ENCODE peak calls at places on chromosomes 3 and 15, in ten cellular contexts. Z, B, W, N, U, V, S, A, P and X are unnamed samples.

GRCh38 chr3:112774293-112774926 is 72.3 kb downstream of the CD200R1L start:
- DNase-seq in Z (no peak), B (no peak), W (peak), N (no peak), U (peak), V (peak), S (no peak), A (peak), P (peak), X (no peak)

GRCh38 chr3:100556656-100557310 is 52.6 kb upstream of the ADGRG7 start:
- DNase-seq in Z (no peak), B (no peak), W (peak), N (no peak), U (peak), V (peak), S (no peak), A (no peak), P (peak), X (no peak)

GRCh38 chr3:181561605-181562031 is 150.1 kb upstream of the SOX2 start:
- DNase-seq in Z (no peak), B (no peak), W (no peak), N (no peak), U (no peak), V (no peak), S (no peak), A (no peak), P (no peak), X (no peak)

GRCh38 chr3:81451611-81452010 is 309.8 kb downstream of the GBE1 start:
- DNase-seq in Z (no peak), B (no peak), W (peak), N (no peak), U (peak), V (peak), S (no peak), A (no peak), P (peak), X (no peak)

GRCh38 chr3:177753498-177754155 is 556.3 kb upstream of the TBL1XR1 start:
- DNase-seq in Z (no peak), B (no peak), W (peak), N (no peak), U (peak), V (peak), S (no peak), A (no peak), P (peak), X (no peak)

GRCh38 chr3:161291191-161291901 is 70.2 kb downstream of the NMD3 start:
- DNase-seq in Z (no peak), B (no peak), W (no peak), N (no peak), U (no peak), V (no peak), S (no peak), A (no peak), P (peak), X (no peak)

GRCh38 chr3:119571230-119571629 is 8.1 kb upstream of the ADPRH start:
- DNase-seq in Z (no peak), B (no peak), W (no peak), N (no peak), U (no peak), V (no peak), S (no peak), A (no peak), P (no peak), X (no peak)

GRCh38 chr15:101161656-101162055 is 90.2 kb downstream of the CHSY1 start:
- DNase-seq in Z (no peak), B (no peak), W (no peak), N (no peak), U (no peak), V (no peak), S (no peak), A (no peak), P (no peak), X (no peak)

GRCh38 chr3:192706272-192706671 is 21.1 kb downstream of the FGF12 start:
- DNase-seq in Z (no peak), B (no peak), W (peak), N (no peak), U (no peak), V (no peak), S (no peak), A (no peak), P (no peak), X (no peak)

GRCh38 chr15:82312611-82313349 is 36.5 kb downstream of the GOLGA6L10 start:
- DNase-seq in Z (no peak), B (peak), W (peak), N (no peak), U (no peak), V (peak), S (no peak), A (no peak), P (no peak), X (no peak)

GRCh38 chr3:169861871-169862270 is 7.9 kb downstream of the LRRC31 start:
- DNase-seq in Z (no peak), B (peak), W (no peak), N (no peak), U (no peak), V (no peak), S (no peak), A (no peak), P (no peak), X (no peak)

GRCh38 chr3:108333951-108334350 is 37.6 kb downstream of the HHLA2 start:
- DNase-seq in Z (no peak), B (no peak), W (peak), N (no peak), U (no peak), V (no peak), S (peak), A (no peak), P (no peak), X (no peak)

GRCh38 chr15:88375234-88375926 is 91.8 kb downstream of the MRPL46 start:
- DNase-seq in Z (no peak), B (no peak), W (peak), N (no peak), U (peak), V (peak), S (peak), A (peak), P (peak), X (no peak)
- TF ChIP-seq CTCF in Z (no peak), B (no peak), W (no peak), N (no peak), U (no peak), V (no peak), S (no peak), A (no peak), P (no peak), X (no peak)

DNA sequence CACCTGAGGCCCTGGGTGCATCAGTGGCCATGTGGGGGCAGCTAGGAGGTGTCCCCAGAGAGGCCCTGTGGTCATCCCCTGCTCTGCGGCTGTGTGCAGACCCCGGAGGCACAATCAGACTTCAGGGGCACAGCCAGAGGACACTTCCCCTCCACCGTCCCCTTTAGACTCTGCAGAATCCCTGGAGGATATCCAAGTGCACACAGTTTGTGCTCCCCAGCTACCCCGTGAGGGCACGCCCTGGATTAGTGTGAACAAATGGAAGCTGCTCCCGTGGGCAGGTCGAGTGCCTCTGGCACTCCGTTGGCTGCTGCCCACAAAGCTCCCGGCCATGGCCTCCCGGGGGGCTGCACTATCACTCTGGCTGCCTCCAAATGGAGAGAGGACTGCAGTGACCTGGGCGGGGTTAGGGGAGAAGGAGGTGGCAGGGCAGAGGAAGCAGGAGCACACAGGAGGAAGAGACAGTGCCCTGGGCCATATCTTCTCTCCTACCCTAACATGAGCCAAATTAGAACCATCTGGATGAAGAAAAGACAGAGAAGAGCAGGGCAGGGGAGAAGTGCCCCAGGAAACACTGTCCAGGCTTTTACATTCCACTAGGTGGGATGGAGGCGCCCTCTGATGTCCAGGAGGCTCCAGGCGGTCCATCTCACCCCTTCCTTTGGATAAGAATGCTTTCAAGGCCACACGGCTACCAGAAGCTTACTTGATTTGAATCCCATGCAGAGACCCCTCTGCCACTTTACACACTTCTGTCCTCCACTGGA is 29.5 kb upstream of the ACAD9 start:
- DNase-seq in Z (no peak), B (no peak), W (peak), N (no peak), U (peak), V (peak), S (peak), A (peak), P (no peak), X (no peak)
- TF ChIP-seq CTCF in Z (no peak), B (peak), W (peak), N (no peak), U (peak), V (no peak), S (peak), A (no peak), P (peak), X (no peak)

DNA sequence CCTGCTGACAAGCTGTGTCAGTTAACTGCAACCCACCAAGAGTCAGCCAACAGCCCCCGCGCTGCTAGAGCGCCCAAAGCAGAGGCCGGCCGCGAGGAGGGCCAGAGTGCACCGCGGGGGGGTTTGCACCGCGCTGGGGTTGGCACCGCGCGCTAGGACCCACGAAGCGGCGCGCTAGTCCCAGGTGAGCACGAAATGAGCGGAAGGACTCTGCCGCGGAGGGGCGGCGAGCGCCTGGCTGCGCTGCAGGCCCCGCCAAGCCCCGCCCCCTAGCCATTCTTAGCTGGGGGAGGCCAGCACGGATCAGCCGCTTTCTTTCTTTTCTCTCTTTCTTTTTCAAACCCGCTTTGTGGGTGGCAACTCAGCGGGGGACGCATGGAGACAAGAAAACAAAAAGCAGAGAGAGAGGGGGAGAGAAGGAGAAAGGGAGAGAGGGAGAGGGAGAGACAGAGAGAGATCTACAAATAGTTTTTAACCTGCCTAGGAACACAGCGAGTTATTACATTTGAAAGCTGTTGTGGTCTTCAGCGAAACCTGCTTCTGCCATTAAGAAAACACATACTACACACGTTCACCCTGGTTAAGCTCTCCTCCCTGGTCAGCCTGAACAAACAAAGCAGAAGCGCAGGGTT is 6.9 kb upstream of the FOXB1 start:
- DNase-seq in Z (no peak), B (peak), W (no peak), N (no peak), U (no peak), V (no peak), S (no peak), A (no peak), P (peak), X (no peak)
- TF ChIP-seq CTCF in Z (no peak), B (no peak), W (no peak), N (no peak), U (no peak), V (no peak), S (no peak), A (no peak), P (no peak), X (no peak)

GRCh38 chr3:139670196-139670595 is 7.6 kb downstream of the NMNAT3 start:
- DNase-seq in Z (no peak), B (no peak), W (no peak), N (no peak), U (no peak), V (no peak), S (no peak), A (no peak), P (no peak), X (no peak)
- TF ChIP-seq CTCF in Z (no peak), B (peak), W (no peak), N (no peak), U (no peak), V (no peak), S (no peak), A (no peak), P (no peak), X (no peak)

GRCh38 chr3:15102256-15102655 is 3.3 kb upstream of the RBSN start:
- DNase-seq in Z (no peak), B (no peak), W (no peak), N (no peak), U (no peak), V (peak), S (no peak), A (no peak), P (peak), X (no peak)

GRCh38 chr3:15096026-15096425 is 2.9 kb downstream of the RBSN start:
- DNase-seq in Z (no peak), B (no peak), W (no peak), N (no peak), U (no peak), V (no peak), S (no peak), A (no peak), P (no peak), X (no peak)

GRCh38 chr3:15099364-15100098 is 583 bp upstream of the RBSN start:
- DNase-seq in Z (no peak), B (no peak), W (no peak), N (no peak), U (no peak), V (no peak), S (no peak), A (no peak), P (no peak), X (no peak)

GRCh38 chr3:15097889-15098288 is 1.1 kb downstream of the RBSN start:
- DNase-seq in Z (no peak), B (no peak), W (no peak), N (peak), U (peak), V (no peak), S (no peak), A (no peak), P (peak), X (no peak)

GRCh38 chr3:15098503-15099363 is at the start of gene RBSN:
- DNase-seq in Z (peak), B (peak), W (peak), N (peak), U (peak), V (peak), S (peak), A (peak), P (peak), X (peak)
- TF ChIP-seq CTCF in Z (no peak), B (no peak), W (no peak), N (no peak), U (no peak), V (no peak), S (no peak), A (no peak), P (no peak), X (no peak)